ENCODE peak calls at places on chromosomes 5 and 9, in ten cellular contexts. U, S, H, Y, W, R, M, K, D and A are unnamed samples.
A peak's percentile ranks its signal among the peaks of the same experiment; 100 is the strongest.

GRCh38 chr9:4700093-4700492 is 20.7 kb downstream of the CDC37L1 start:
- DNase-seq in H (no peak), K (no peak), S (no peak), D (peak; percentile 41), R (no peak), M (no peak), W (peak; percentile 34), Y (no peak), U (peak; percentile 54), A (no peak)

GRCh38 chr9:76215066-76215465 is 179.2 kb downstream of the RFK start:
- DNase-seq in U (no peak), H (no peak), W (peak; percentile 52), Y (peak; percentile 66), S (peak; percentile 93), D (peak; percentile 66), R (no peak), K (no peak), M (peak; percentile 9), A (no peak)

GRCh38 chr5:159511570-159511969 is 181.3 kb upstream of the IL12B start:
- DNase-seq in W (no peak), U (no peak), Y (no peak), M (peak; percentile 82), D (peak; percentile 46), S (peak; percentile 28), R (no peak), H (no peak), K (no peak), A (peak; percentile 83)

GRCh38 chr5:114789773-114790402 is 379.8 kb downstream of the TRIM36 start:
- DNase-seq in Y (no peak), D (peak; percentile 44), R (no peak), S (no peak), W (peak; percentile 19), M (peak; percentile 45), U (no peak), K (no peak), H (no peak), A (peak; percentile 82)

GRCh38 chr9:129739432-129739831 is 13.4 kb downstream of the PTGES start:
- DNase-seq in S (no peak), R (no peak), U (no peak), H (no peak), Y (no peak), W (no peak), M (no peak), D (no peak), K (no peak), A (no peak)

GRCh38 chr5:71939452-71939932 is 167.8 kb upstream of the MAP1B start:
- DNase-seq in M (peak; percentile 46), S (no peak), R (no peak), D (no peak), U (no peak), H (no peak), K (peak; percentile 62), W (no peak), Y (no peak), A (no peak)

GRCh38 chr9:130118841-130119520 is 53.2 kb upstream of the NCS1 start:
- DNase-seq in W (no peak), K (peak; percentile 91), U (no peak), S (peak; percentile 40), R (no peak), M (no peak), H (no peak), Y (no peak), D (peak; percentile 19), A (no peak)

GRCh38 chr5:124746916-124747769 is 704 bp upstream of the ZNF608 start:
- DNase-seq in W (peak; percentile 98), S (peak; percentile 98), D (peak; percentile 94), H (peak; percentile 92), K (peak; percentile 88), M (peak; percentile 83), Y (peak; percentile 84), R (peak; percentile 28), U (peak; percentile 82), A (peak; percentile 85)

GRCh38 chr9:26775405-26775804 is 117.2 kb downstream of the CAAP1 start:
- DNase-seq in K (no peak), M (no peak), U (no peak), S (no peak), H (no peak), D (no peak), R (no peak), Y (no peak), W (no peak), A (no peak)

GRCh38 chr9:99385814-99386279 is 163.8 kb downstream of the SEC61B start:
- DNase-seq in Y (no peak), K (no peak), M (no peak), S (peak; percentile 79), D (no peak), U (no peak), R (no peak), H (no peak), W (peak; percentile 23), A (no peak)

GRCh38 chr9:16312116-16312515 is 558.4 kb downstream of the BNC2 start:
- DNase-seq in M (no peak), H (no peak), U (no peak), R (no peak), D (no peak), S (peak; percentile 58), Y (no peak), W (peak; percentile 89), K (no peak), A (no peak)

GRCh38 chr9:110095238-110095637 is 112.7 kb downstream of the C9orf152 start:
- DNase-seq in W (peak; percentile 80), M (no peak), R (no peak), D (no peak), U (no peak), H (no peak), Y (no peak), S (peak; percentile 44), K (no peak), A (no peak)
- H3K4me3 ChIP-seq in W (no peak overlapping the region), M (no peak overlapping the region), R (no peak overlapping the region), D (no peak overlapping the region), U (no peak overlapping the region), H (no peak overlapping the region), Y (no peak overlapping the region), S (no peak overlapping the region), K (no peak overlapping the region), A (no peak overlapping the region)

GRCh38 chr9:124844291-124844690 is 9.0 kb upstream of the WDR38 start:
- DNase-seq in R (no peak), K (no peak), U (no peak), S (no peak), H (no peak), M (no peak), D (no peak), W (no peak), Y (no peak), A (no peak)

GRCh38 chr9:124839612-124840299 is 13.5 kb upstream of the WDR38 start:
- DNase-seq in K (peak; percentile 64), D (peak; percentile 50), S (peak; percentile 50), M (peak; percentile 53), W (peak; percentile 45), H (no peak), U (no peak), Y (no peak), R (no peak), A (no peak)

GRCh38 chr9:124841422-124841821 is 11.8 kb upstream of the WDR38 start:
- DNase-seq in S (no peak), D (no peak), Y (no peak), R (no peak), H (no peak), U (no peak), K (no peak), M (no peak), W (no peak), A (no peak)

GRCh38 chr9:124843635-124844034 is 9.6 kb upstream of the WDR38 start:
- DNase-seq in Y (no peak), D (no peak), H (no peak), K (no peak), W (no peak), M (no peak), R (no peak), U (no peak), S (no peak), A (no peak)

DNA sequence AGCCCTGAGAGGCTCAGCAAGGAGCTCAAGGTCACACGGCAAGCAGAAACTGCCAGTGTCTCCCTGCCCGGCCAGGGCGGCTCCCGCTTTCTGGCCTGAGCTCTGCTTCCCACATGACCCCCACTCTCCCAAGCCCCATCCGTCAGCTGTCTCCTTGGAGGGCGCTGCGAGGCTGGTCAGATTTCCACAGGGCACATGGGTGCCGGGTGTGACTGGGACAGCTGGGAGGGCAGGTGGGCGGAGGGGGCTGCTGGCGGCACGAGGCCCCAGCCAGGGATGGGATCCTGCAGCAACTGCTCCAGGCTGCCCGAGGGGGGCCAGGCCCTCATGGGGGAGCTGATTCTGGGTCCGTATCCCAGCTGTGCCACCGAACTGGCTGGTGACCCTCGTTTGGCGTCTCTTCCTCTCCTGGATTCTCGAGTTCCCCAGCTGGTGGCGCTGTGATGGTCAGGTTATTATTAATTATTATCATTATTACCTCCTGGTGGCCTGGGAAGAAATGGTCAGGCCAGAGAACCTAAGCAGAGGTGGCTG is 12.9 kb upstream of the WDR38 start:
- DNase-seq in H (no peak), M (peak; percentile 42), W (no peak), K (no peak), D (no peak), Y (no peak), U (peak; percentile 47), R (no peak), S (no peak), A (no peak)
- TF ChIP-seq CTCF in H (no peak), M (peak; percentile 25), W (peak; percentile 36), K (peak; percentile 57), D (peak; percentile 43), Y (peak; percentile 37), U (peak; percentile 4), R (no peak), S (peak; percentile 32), A (no peak)

GRCh38 chr5:79845448-79846197 is 145.4 kb downstream of the MTX3 start:
- DNase-seq in U (no peak), D (peak; percentile 62), W (peak; percentile 48), K (no peak), R (no peak), H (peak; percentile 47), S (peak; percentile 87), Y (peak; percentile 53), M (no peak), A (no peak)
- H3K4me3 ChIP-seq in U (no peak overlapping the region), D (no peak overlapping the region), W (no peak overlapping the region), K (no peak overlapping the region), R (no peak overlapping the region), H (no peak overlapping the region), S (no peak overlapping the region), Y (peak overlapping the region; percentile 17), M (no peak overlapping the region), A (no peak overlapping the region)

GRCh38 chr9:133971121-133971951 is 20.8 kb downstream of the VAV2 start:
- DNase-seq in S (no peak), K (no peak), D (no peak), W (no peak), H (no peak), M (no peak), U (no peak), R (no peak), Y (no peak), A (no peak)

GRCh38 chr9:133970581-133970900 is 21.6 kb downstream of the VAV2 start:
- DNase-seq in Y (no peak), W (no peak), S (no peak), D (no peak), K (no peak), U (no peak), M (no peak), R (no peak), H (no peak), A (no peak)

GRCh38 chr9:133973111-133973790 is 18.9 kb downstream of the VAV2 start:
- DNase-seq in W (no peak), S (no peak), D (no peak), H (no peak), M (no peak), Y (no peak), U (no peak), R (no peak), K (no peak), A (no peak)

GRCh38 chr9:133973791-133974630 is 18.1 kb downstream of the VAV2 start:
- DNase-seq in H (no peak), D (no peak), R (no peak), U (peak; percentile 66), M (no peak), K (no peak), W (no peak), S (no peak), Y (no peak), A (no peak)

GRCh38 chr9:133972041-133972970 is 19.8 kb downstream of the VAV2 start:
- DNase-seq in U (no peak), M (no peak), D (no peak), Y (no peak), W (no peak), R (no peak), K (no peak), S (no peak), H (no peak), A (no peak)
- TF ChIP-seq CTCF in U (no peak), M (no peak), D (no peak), Y (no peak), W (no peak), R (no peak), K (no peak), S (no peak), H (no peak), A (no peak)